ENCODE peak calls at places on chromosomes 4 and X, in six cellular contexts. W is GM23248, S is stomach, Q is BE2C, A is colonic mucosa, Y is suprapubic skin. N is an unnamed sample. For H3K9me3, the result is how much of the 10 kb centered on the place peaks cover.

GRCh38 chrX:137549073-137549472 is 16.9 kb upstream of the ZIC3 start:
- DNase-seq in W (no peak), S (no peak), Q (no peak), A (no peak), Y (no peak), N (no peak)

GRCh38 chrX:150363561-150364346 is 637 bp downstream of the MAMLD1 start:
- DNase-seq in W (peak), S (no peak), Q (no peak), A (no peak), Y (no peak), N (peak)

GRCh38 chr4:88318751-88319350 is 34.5 kb upstream of the PPM1K start:
- DNase-seq in W (peak), S (no peak), Q (no peak), A (no peak), Y (no peak), N (no peak)

GRCh38 chr4:156503119-156503518 is 468.5 kb downstream of the PDGFC start:
- DNase-seq in W (no peak), S (no peak), Q (no peak), A (no peak), Y (no peak), N (no peak)

GRCh38 chr4:169619518-169619957 is 840 bp upstream of the CLCN3 start:
- DNase-seq in W (peak), S (peak), Q (peak), A (peak), Y (no peak), N (peak)

GRCh38 chrX:150364347-150365050 is 1.4 kb downstream of the MAMLD1 start:
- DNase-seq in W (peak), S (no peak), Q (no peak), A (peak), Y (no peak), N (peak)

GRCh38 chrX:85288992-85289723 is 45.4 kb downstream of the ZNF711 start:
- DNase-seq in W (no peak), S (no peak), Q (no peak), A (no peak), Y (no peak), N (no peak)

GRCh38 chrX:138875472-138875871 is 164.0 kb upstream of the FGF13 start:
- DNase-seq in W (peak), S (no peak), Q (no peak), A (no peak), Y (no peak), N (no peak)

GRCh38 chr4:72302981-72303704 is 265.9 kb downstream of the ADAMTS3 start:
- DNase-seq in W (peak), S (peak), Q (peak), A (peak), Y (no peak), N (peak)

GRCh38 chrX:153739754-153740486 is 15.3 kb downstream of the ABCD1 start:
- DNase-seq in W (no peak), S (no peak), Q (no peak), A (no peak), Y (peak), N (no peak)

GRCh38 chrX:15142084-15142715 is 127.7 kb downstream of the ASB9 start:
- DNase-seq in W (peak), S (no peak), Q (no peak), A (no peak), Y (no peak), N (no peak)

GRCh38 chrX:47608130-47608810 is 11.4 kb downstream of the SYN1 start:
- DNase-seq in W (no peak), S (no peak), Q (no peak), A (no peak), Y (peak), N (no peak)

GRCh38 chr4:165355900-165356300 is 22.9 kb upstream of the CPE start:
- DNase-seq in W (peak), S (no peak), Q (peak), A (no peak), Y (no peak), N (no peak)

GRCh38 chrX:21174439-21174838 is 199.8 kb upstream of the CNKSR2 start:
- DNase-seq in W (no peak), S (no peak), Q (no peak), A (no peak), Y (no peak), N (no peak)

GRCh38 chr4:41349021-41349420 is 92.3 kb downstream of the UCHL1 start:
- DNase-seq in W (no peak), S (no peak), Q (no peak), A (no peak), Y (no peak), N (no peak)

GRCh38 chrX:151973851-151974335 is 583 bp downstream of the GABRE start:
- DNase-seq in W (peak), S (no peak), Q (no peak), A (peak), Y (peak), N (peak)

GRCh38 chr4:141039156-141039555 is 94.1 kb downstream of the RNF150 start:
- DNase-seq in W (no peak), S (no peak), Q (no peak), A (no peak), Y (no peak), N (no peak)

GRCh38 chrX:46200423-46200822 is 344.8 kb downstream of the ZNF674 start:
- DNase-seq in W (no peak), S (no peak), Q (no peak), A (no peak), Y (no peak), N (no peak)

GRCh38 chrX:17359500-17359899 is 15.5 kb upstream of the NHS start:
- DNase-seq in W (peak), S (no peak), Q (no peak), A (no peak), Y (no peak), N (no peak)

GRCh38 chr4:147019061-147019460 is 73.4 kb upstream of the TTC29 start:
- DNase-seq in W (peak), S (peak), Q (peak), A (peak), Y (peak), N (peak)

GRCh38 chrX:133670394-133670793 is 255.1 kb upstream of the GPC4 start:
- DNase-seq in W (peak), S (no peak), Q (no peak), A (peak), Y (no peak), N (no peak)

GRCh38 chrX:16739574-16739973 is 20.2 kb downstream of the SYAP1 start:
- DNase-seq in W (peak), S (no peak), Q (no peak), A (no peak), Y (no peak), N (no peak)

GRCh38 chr4:12679217-12679616 is 804.9 kb downstream of the RAB28 start:
- DNase-seq in W (peak), S (no peak), Q (no peak), A (no peak), Y (no peak), N (no peak)

GRCh38 chr4:10158355-10158942 is 41.9 kb upstream of the WDR1 start:
- DNase-seq in W (no peak), S (peak), Q (no peak), A (no peak), Y (no peak), N (no peak)

GRCh38 chr4:132328761-132329160 is 820.3 kb upstream of the PCDH10 start:
- DNase-seq in W (no peak), S (no peak), Q (no peak), A (no peak), Y (no peak), N (no peak)

GRCh38 chrX:50971390-50971789 is 60.9 kb downstream of the BMP15 start:
- DNase-seq in W (peak), S (no peak), Q (no peak), A (no peak), Y (no peak), N (no peak)

GRCh38 chr4:78336093-78336943 is 215.3 kb upstream of the ANXA3 start:
- DNase-seq in W (peak), S (no peak), Q (peak), A (no peak), Y (no peak), N (no peak)

GRCh38 chr4:150315175-150315574 is 236.9 kb downstream of the DCLK2 start:
- DNase-seq in W (no peak), S (no peak), Q (no peak), A (no peak), Y (no peak), N (no peak)

GRCh38 chrX:39779952-39780783 is 317.6 kb downstream of the BCOR start:
- DNase-seq in W (no peak), S (no peak), Q (no peak), A (no peak), Y (no peak), N (no peak)

GRCh38 chrX:1440506-1440905 is 12.2 kb downstream of the ASMTL start:
- DNase-seq in W (no peak), S (no peak), Q (no peak), A (no peak), Y (peak), N (no peak)

GRCh38 chr4:165756831-165757230 is 116.2 kb upstream of the TLL1 start:
- DNase-seq in W (no peak), S (no peak), Q (no peak), A (no peak), Y (no peak), N (no peak)

GRCh38 chr4:25014965-25015506 is 15.7 kb downstream of the LGI2 start:
- DNase-seq in W (no peak), S (no peak), Q (no peak), A (no peak), Y (no peak), N (no peak)

GRCh38 chr4:25012671-25013070 is 18.1 kb downstream of the LGI2 start:
- DNase-seq in W (no peak), S (no peak), Q (no peak), A (no peak), Y (no peak), N (no peak)

GRCh38 chr4:25007608-25008007 is 23.1 kb downstream of the LGI2 start:
- DNase-seq in W (no peak), S (no peak), Q (no peak), A (no peak), Y (no peak), N (no peak)

GRCh38 chr4:25013756-25014737 is 16.7 kb downstream of the LGI2 start:
- DNase-seq in W (no peak), S (no peak), Q (no peak), A (no peak), Y (no peak), N (no peak)

GRCh38 chr4:25011135-25011866 is 19.4 kb downstream of the LGI2 start:
- DNase-seq in W (no peak), S (no peak), Q (no peak), A (no peak), Y (no peak), N (no peak)
- H3K9me3 ChIP-seq in W (under half), S (under half), Q (under half), A (under half), Y (under half), N (under half)

GRCh38 chr4:26687728-26688127 is 103.8 kb downstream of the TBC1D19 start:
- DNase-seq in W (peak), S (no peak), Q (no peak), A (no peak), Y (no peak), N (no peak)
- H3K4me3 ChIP-seq in W (no peak), S (no peak), Q (no peak), A (no peak), Y (no peak), N (no peak)

DNA sequence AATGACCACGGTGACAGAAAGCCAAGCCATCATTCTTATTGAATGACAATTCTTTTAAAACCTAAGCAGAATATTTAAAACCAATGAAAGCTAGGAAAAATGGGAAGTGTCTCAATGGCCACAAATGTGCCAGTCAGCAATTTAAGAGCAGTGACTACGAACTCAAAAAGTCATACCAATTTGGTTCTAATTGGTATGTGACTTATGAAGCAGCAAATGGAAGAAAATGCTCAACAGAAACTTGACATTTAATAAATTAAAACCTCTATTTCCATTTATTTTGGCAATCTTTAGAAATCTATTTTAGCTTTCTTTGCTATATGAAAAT is 25.7 kb upstream of the BCLAF3 start:
- DNase-seq in W (peak), S (no peak), Q (no peak), A (no peak), Y (no peak), N (no peak)
- H3K9me3 ChIP-seq in W (under half), S (under half), Q (under half), A (under half), Y (under half), N (under half)

GRCh38 chrX:114583646-114584433 is at the start of gene HTR2C:
- DNase-seq in W (no peak), S (no peak), Q (no peak), A (no peak), Y (no peak), N (no peak)
- H3K4me3 ChIP-seq in W (no peak), S (peak), Q (peak), A (no peak), Y (peak), N (no peak)

GRCh38 chr4:33714971-33715370 is 2529.3 kb downstream of the ARAP2 start:
- DNase-seq in W (no peak), S (no peak), Q (no peak), A (no peak), Y (no peak), N (no peak)

GRCh38 chr4:33709247-33709646 is 2535.1 kb downstream of the ARAP2 start:
- DNase-seq in W (peak), S (no peak), Q (no peak), A (no peak), Y (no peak), N (no peak)
- H3K9me3 ChIP-seq in W (under half), S (under half), Q (under half), A (under half), Y (under half), N (under half)

GRCh38 chr4:185249105-185249504 is 39.7 kb downstream of the SNX25 start:
- DNase-seq in W (no peak), S (no peak), Q (no peak), A (no peak), Y (no peak), N (no peak)

GRCh38 chr4:185244763-185245162 is 35.4 kb downstream of the SNX25 start:
- DNase-seq in W (peak), S (no peak), Q (peak), A (no peak), Y (no peak), N (no peak)

GRCh38 chr4:185243879-185244278 is 34.5 kb downstream of the SNX25 start:
- DNase-seq in W (no peak), S (no peak), Q (no peak), A (no peak), Y (no peak), N (no peak)

GRCh38 chr4:185246453-185246852 is 37.1 kb downstream of the SNX25 start:
- DNase-seq in W (no peak), S (no peak), Q (no peak), A (no peak), Y (no peak), N (no peak)

DNA sequence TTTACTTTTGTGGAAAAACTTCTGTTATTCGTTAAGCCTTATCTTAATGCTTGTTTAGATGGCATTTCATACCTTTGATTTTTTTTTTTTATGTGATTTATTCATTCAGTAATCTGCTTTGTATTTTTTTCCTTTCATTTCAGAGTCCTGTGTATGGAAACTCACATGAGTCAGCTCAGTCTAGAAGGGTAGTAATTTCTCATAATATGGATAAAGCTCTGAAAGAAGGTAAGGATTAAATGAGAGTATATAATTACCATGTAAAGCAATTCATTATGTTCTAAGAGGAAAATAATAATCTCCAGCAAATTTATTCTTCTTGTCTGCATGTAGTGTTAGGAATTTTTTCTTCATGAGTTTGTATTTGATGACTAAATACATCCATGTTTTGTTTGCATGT is 37.8 kb downstream of the SNX25 start:
- DNase-seq in W (peak), S (no peak), Q (no peak), A (no peak), Y (no peak), N (no peak)
- H3K4me3 ChIP-seq in W (peak), S (no peak), Q (no peak), A (no peak), Y (no peak), N (no peak)

GRCh38 chrX:149010899-149011224 is 494.2 kb downstream of the IDS start:
- DNase-seq in W (no peak), S (no peak), Q (no peak), A (no peak), Y (no peak), N (no peak)

GRCh38 chrX:149010026-149010898 is 494.8 kb downstream of the IDS start:
- DNase-seq in W (no peak), S (no peak), Q (no peak), A (no peak), Y (no peak), N (no peak)

DNA sequence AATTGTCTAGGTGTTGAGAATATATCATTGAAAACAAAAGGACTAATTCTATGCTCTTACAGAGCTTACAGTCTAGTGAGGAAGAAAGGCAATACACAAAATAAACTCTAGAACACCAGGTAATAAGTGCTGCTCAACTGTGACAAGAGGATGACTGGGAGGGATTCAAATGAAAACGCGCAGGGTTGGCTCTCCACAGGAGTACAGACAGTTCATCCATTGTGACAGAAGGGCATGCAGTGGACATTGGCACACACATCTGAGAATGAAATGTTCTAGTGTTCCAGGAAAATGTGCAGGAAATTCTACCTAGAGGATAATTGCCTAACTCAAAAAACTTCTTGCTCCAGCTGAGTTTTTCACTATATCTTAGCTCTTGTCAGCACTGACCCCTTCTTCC is 492.0 kb downstream of the IDS start:
- DNase-seq in W (no peak), S (no peak), Q (no peak), A (no peak), Y (no peak), N (no peak)
- H3K9me3 ChIP-seq in W (under half), S (under half), Q (under half), A (under half), Y (under half), N (under half)

GRCh38 chr4:119281374-119281773 is 40.6 kb downstream of the FABP2 start:
- DNase-seq in W (no peak), S (no peak), Q (no peak), A (no peak), Y (no peak), N (no peak)
- H3K4me3 ChIP-seq in W (no peak), S (no peak), Q (no peak), A (no peak), Y (no peak), N (no peak)

DNA sequence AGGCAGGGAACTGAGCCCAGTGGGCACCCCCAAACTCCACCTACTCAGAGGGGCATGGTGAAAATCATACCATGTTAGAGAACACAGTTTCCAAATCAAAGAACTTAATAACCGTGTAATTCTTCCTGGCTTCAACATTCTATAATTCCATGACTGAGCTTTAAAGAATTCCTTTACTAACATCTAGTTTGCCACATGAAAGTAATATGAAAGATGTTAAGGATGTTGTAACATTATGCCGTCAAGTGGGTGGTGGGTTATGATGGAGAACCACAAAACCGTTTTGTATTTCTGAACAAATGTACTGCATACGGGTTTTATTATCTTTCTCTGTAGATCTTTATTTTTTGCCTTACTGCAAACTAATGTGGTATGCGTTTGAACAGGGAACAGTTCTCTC is 549.0 kb upstream of the MAGEB2 start:
- DNase-seq in W (peak), S (no peak), Q (no peak), A (no peak), Y (no peak), N (no peak)
- H3K9me3 ChIP-seq in W (under half), S (under half), Q (under half), A (under half), Y (under half), N (under half)